ENCODE peak calls at places on chromosomes 12 and 14, in six cellular contexts. One of them, this sample, is unnamed.

GRCh38 chr12:34397591-34398365 is 375.5 kb downstream of the ALG10 start:
- DNase-seq in colonic mucosa: peak
- DNase-seq in heart right ventricle: peak
- DNase-seq in PC-3: no peak
- DNase-seq in lower lobe of right lung: peak
- DNase-seq in endodermal cell: peak
- DNase-seq in this sample: no peak

GRCh38 chr12:39476121-39476520 is 33.2 kb upstream of the KIF21A start:
- DNase-seq in colonic mucosa: no peak
- DNase-seq in heart right ventricle: no peak
- DNase-seq in PC-3: no peak
- DNase-seq in lower lobe of right lung: no peak
- DNase-seq in endodermal cell: no peak
- DNase-seq in this sample: no peak

GRCh38 chr12:26275313-26276257 is 80.2 kb downstream of the SSPN start:
- DNase-seq in colonic mucosa: no peak
- DNase-seq in heart right ventricle: no peak
- DNase-seq in PC-3: peak
- DNase-seq in lower lobe of right lung: no peak
- DNase-seq in endodermal cell: no peak
- DNase-seq in this sample: no peak

GRCh38 chr12:76226397-76226796 is 121.8 kb downstream of the BBS10 start:
- DNase-seq in colonic mucosa: no peak
- DNase-seq in heart right ventricle: no peak
- DNase-seq in PC-3: peak
- DNase-seq in lower lobe of right lung: no peak
- DNase-seq in endodermal cell: no peak
- DNase-seq in this sample: no peak

GRCh38 chr12:97968641-97969171 is 506.1 kb downstream of the RMST start:
- DNase-seq in colonic mucosa: no peak
- DNase-seq in heart right ventricle: no peak
- DNase-seq in PC-3: no peak
- DNase-seq in lower lobe of right lung: no peak
- DNase-seq in endodermal cell: no peak
- DNase-seq in this sample: no peak

GRCh38 chr12:88251798-88252197 is 109.7 kb downstream of the TMTC3 start:
- DNase-seq in colonic mucosa: no peak
- DNase-seq in heart right ventricle: no peak
- DNase-seq in PC-3: no peak
- DNase-seq in lower lobe of right lung: no peak
- DNase-seq in endodermal cell: no peak
- DNase-seq in this sample: no peak

GRCh38 chr12:117180790-117181467 is 9.3 kb downstream of the FBXO21 start:
- DNase-seq in colonic mucosa: no peak
- DNase-seq in heart right ventricle: no peak
- DNase-seq in PC-3: no peak
- DNase-seq in lower lobe of right lung: no peak
- DNase-seq in endodermal cell: no peak
- DNase-seq in this sample: no peak

GRCh38 chr12:16350682-16351081 is 3.2 kb downstream of the MGST1 start:
- DNase-seq in colonic mucosa: no peak
- DNase-seq in heart right ventricle: no peak
- DNase-seq in PC-3: peak
- DNase-seq in lower lobe of right lung: peak
- DNase-seq in endodermal cell: no peak
- DNase-seq in this sample: no peak

GRCh38 chr14:104519721-104520120 is 59.8 kb upstream of the C14orf180 start:
- DNase-seq in colonic mucosa: no peak
- DNase-seq in heart right ventricle: no peak
- DNase-seq in PC-3: no peak
- DNase-seq in lower lobe of right lung: no peak
- DNase-seq in endodermal cell: peak
- DNase-seq in this sample: no peak

GRCh38 chr12:55172686-55173085 is 46.5 kb downstream of the OR9K2 start:
- DNase-seq in colonic mucosa: no peak
- DNase-seq in heart right ventricle: no peak
- DNase-seq in PC-3: no peak
- DNase-seq in lower lobe of right lung: no peak
- DNase-seq in endodermal cell: no peak
- DNase-seq in this sample: no peak

GRCh38 chr12:132123970-132124765 is 20.0 kb downstream of the DDX51 start:
- DNase-seq in colonic mucosa: no peak
- DNase-seq in heart right ventricle: no peak
- DNase-seq in PC-3: no peak
- DNase-seq in lower lobe of right lung: no peak
- DNase-seq in endodermal cell: no peak
- DNase-seq in this sample: no peak

GRCh38 chr12:120490833-120491512 is 4.9 kb upstream of the DYNLL1 start:
- DNase-seq in colonic mucosa: no peak
- DNase-seq in heart right ventricle: no peak
- DNase-seq in PC-3: no peak
- DNase-seq in lower lobe of right lung: no peak
- DNase-seq in endodermal cell: no peak
- DNase-seq in this sample: no peak

GRCh38 chr14:47626151-47627035 is 49.0 kb downstream of the MDGA2 start:
- DNase-seq in colonic mucosa: no peak
- DNase-seq in heart right ventricle: no peak
- DNase-seq in PC-3: no peak
- DNase-seq in lower lobe of right lung: no peak
- DNase-seq in endodermal cell: no peak
- DNase-seq in this sample: no peak

GRCh38 chr12:4133636-4134433 is 139.7 kb upstream of the CCND2 start:
- DNase-seq in colonic mucosa: no peak
- DNase-seq in heart right ventricle: peak
- DNase-seq in PC-3: no peak
- DNase-seq in lower lobe of right lung: no peak
- DNase-seq in endodermal cell: peak
- DNase-seq in this sample: no peak

GRCh38 chr14:57009585-57010515 is 199.6 kb upstream of the OTX2 start:
- DNase-seq in colonic mucosa: no peak
- DNase-seq in heart right ventricle: no peak
- DNase-seq in PC-3: no peak
- DNase-seq in lower lobe of right lung: no peak
- DNase-seq in endodermal cell: no peak
- DNase-seq in this sample: no peak

GRCh38 chr12:6266431-6267006 is 44.0 kb upstream of the PLEKHG6 start:
- DNase-seq in colonic mucosa: no peak
- DNase-seq in heart right ventricle: no peak
- DNase-seq in PC-3: no peak
- DNase-seq in lower lobe of right lung: peak
- DNase-seq in endodermal cell: no peak
- DNase-seq in this sample: no peak

GRCh38 chr12:12158858-12159257 is 88.1 kb downstream of the BCL2L14 start:
- DNase-seq in colonic mucosa: no peak
- DNase-seq in heart right ventricle: peak
- DNase-seq in PC-3: no peak
- DNase-seq in lower lobe of right lung: no peak
- DNase-seq in endodermal cell: peak
- DNase-seq in this sample: no peak

GRCh38 chr14:24392327-24393098 is 6.3 kb upstream of the NYNRIN start:
- DNase-seq in colonic mucosa: peak
- DNase-seq in heart right ventricle: no peak
- DNase-seq in PC-3: peak
- DNase-seq in lower lobe of right lung: no peak
- DNase-seq in endodermal cell: no peak
- DNase-seq in this sample: no peak

GRCh38 chr12:3491938-3492867 is 1.2 kb downstream of the PRMT8 start:
- DNase-seq in colonic mucosa: no peak
- DNase-seq in heart right ventricle: peak
- DNase-seq in PC-3: peak
- DNase-seq in lower lobe of right lung: peak
- DNase-seq in endodermal cell: peak
- DNase-seq in this sample: peak

GRCh38 chr14:80047761-80048160 is 163.5 kb downstream of the DIO2 start:
- DNase-seq in colonic mucosa: no peak
- DNase-seq in heart right ventricle: no peak
- DNase-seq in PC-3: no peak
- DNase-seq in lower lobe of right lung: no peak
- DNase-seq in endodermal cell: no peak
- DNase-seq in this sample: no peak

GRCh38 chr12:111758120-111758561 is 8.6 kb upstream of the ALDH2 start:
- DNase-seq in colonic mucosa: no peak
- DNase-seq in heart right ventricle: peak
- DNase-seq in PC-3: no peak
- DNase-seq in lower lobe of right lung: peak
- DNase-seq in endodermal cell: peak
- DNase-seq in this sample: no peak

GRCh38 chr14:52949249-52949648 is 1.6 kb downstream of the FERMT2 start:
- DNase-seq in colonic mucosa: no peak
- DNase-seq in heart right ventricle: no peak
- DNase-seq in PC-3: no peak
- DNase-seq in lower lobe of right lung: no peak
- DNase-seq in endodermal cell: no peak
- DNase-seq in this sample: no peak
- H3K4me3 ChIP-seq in colonic mucosa: no peak
- H3K4me3 ChIP-seq in heart right ventricle: peak
- H3K4me3 ChIP-seq in PC-3: peak
- H3K4me3 ChIP-seq in lower lobe of right lung: peak
- H3K4me3 ChIP-seq in endodermal cell: peak
- H3K4me3 ChIP-seq in this sample: no peak

GRCh38 chr12:51871126-51871525 is 16.8 kb upstream of the ANKRD33 start:
- DNase-seq in colonic mucosa: no peak
- DNase-seq in heart right ventricle: no peak
- DNase-seq in PC-3: no peak
- DNase-seq in lower lobe of right lung: peak
- DNase-seq in endodermal cell: no peak
- DNase-seq in this sample: no peak

GRCh38 chr12:51868821-51869489 is 18.9 kb upstream of the ANKRD33 start:
- DNase-seq in colonic mucosa: no peak
- DNase-seq in heart right ventricle: no peak
- DNase-seq in PC-3: no peak
- DNase-seq in lower lobe of right lung: no peak
- DNase-seq in endodermal cell: peak
- DNase-seq in this sample: no peak

GRCh38 chr12:51867796-51868428 is 19.4 kb upstream of the FIGNL2 start:
- DNase-seq in colonic mucosa: no peak
- DNase-seq in heart right ventricle: no peak
- DNase-seq in PC-3: no peak
- DNase-seq in lower lobe of right lung: peak
- DNase-seq in endodermal cell: no peak
- DNase-seq in this sample: no peak

GRCh38 chr12:51869490-51869865 is 18.4 kb upstream of the ANKRD33 start:
- DNase-seq in colonic mucosa: no peak
- DNase-seq in heart right ventricle: no peak
- DNase-seq in PC-3: no peak
- DNase-seq in lower lobe of right lung: no peak
- DNase-seq in endodermal cell: no peak
- DNase-seq in this sample: no peak

GRCh38 chr12:51869931-51870330 is 18.0 kb upstream of the ANKRD33 start:
- DNase-seq in colonic mucosa: no peak
- DNase-seq in heart right ventricle: no peak
- DNase-seq in PC-3: no peak
- DNase-seq in lower lobe of right lung: no peak
- DNase-seq in endodermal cell: no peak
- DNase-seq in this sample: no peak
- H3K4me3 ChIP-seq in colonic mucosa: no peak
- H3K4me3 ChIP-seq in heart right ventricle: no peak
- H3K4me3 ChIP-seq in PC-3: no peak
- H3K4me3 ChIP-seq in lower lobe of right lung: no peak
- H3K4me3 ChIP-seq in endodermal cell: no peak
- H3K4me3 ChIP-seq in this sample: no peak

GRCh38 chr12:20105938-20106337 is 262.4 kb upstream of the PDE3A start:
- DNase-seq in colonic mucosa: no peak
- DNase-seq in heart right ventricle: no peak
- DNase-seq in PC-3: no peak
- DNase-seq in lower lobe of right lung: no peak
- DNase-seq in endodermal cell: no peak
- DNase-seq in this sample: no peak
- H3K4me3 ChIP-seq in colonic mucosa: no peak
- H3K4me3 ChIP-seq in heart right ventricle: no peak
- H3K4me3 ChIP-seq in PC-3: no peak
- H3K4me3 ChIP-seq in lower lobe of right lung: no peak
- H3K4me3 ChIP-seq in endodermal cell: no peak
- H3K4me3 ChIP-seq in this sample: no peak

DNA sequence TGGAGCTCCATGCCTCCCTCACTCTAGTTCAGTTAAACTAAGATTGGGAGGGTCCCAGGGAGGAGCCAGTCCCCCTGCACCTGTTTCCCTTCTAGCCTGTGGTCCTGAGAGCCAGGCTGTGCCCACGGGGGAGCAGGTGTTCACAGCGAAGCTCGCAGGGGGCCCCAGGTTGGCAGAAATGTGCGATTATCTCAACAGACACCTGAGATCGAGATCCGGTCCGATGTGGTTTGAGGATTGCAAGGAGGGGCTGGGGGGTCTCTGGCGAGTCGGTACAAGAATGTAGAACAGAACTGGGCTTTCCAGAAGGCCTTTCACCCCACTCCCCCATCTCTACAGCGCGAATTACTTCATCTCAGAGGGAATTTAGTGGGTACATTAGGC is 1539.8 kb upstream of the TMEM132C start:
- DNase-seq in colonic mucosa: no peak
- DNase-seq in heart right ventricle: no peak
- DNase-seq in PC-3: no peak
- DNase-seq in lower lobe of right lung: no peak
- DNase-seq in endodermal cell: peak
- DNase-seq in this sample: no peak
- H3K4me3 ChIP-seq in colonic mucosa: no peak
- H3K4me3 ChIP-seq in heart right ventricle: no peak
- H3K4me3 ChIP-seq in PC-3: no peak
- H3K4me3 ChIP-seq in lower lobe of right lung: no peak
- H3K4me3 ChIP-seq in endodermal cell: no peak
- H3K4me3 ChIP-seq in this sample: no peak

DNA sequence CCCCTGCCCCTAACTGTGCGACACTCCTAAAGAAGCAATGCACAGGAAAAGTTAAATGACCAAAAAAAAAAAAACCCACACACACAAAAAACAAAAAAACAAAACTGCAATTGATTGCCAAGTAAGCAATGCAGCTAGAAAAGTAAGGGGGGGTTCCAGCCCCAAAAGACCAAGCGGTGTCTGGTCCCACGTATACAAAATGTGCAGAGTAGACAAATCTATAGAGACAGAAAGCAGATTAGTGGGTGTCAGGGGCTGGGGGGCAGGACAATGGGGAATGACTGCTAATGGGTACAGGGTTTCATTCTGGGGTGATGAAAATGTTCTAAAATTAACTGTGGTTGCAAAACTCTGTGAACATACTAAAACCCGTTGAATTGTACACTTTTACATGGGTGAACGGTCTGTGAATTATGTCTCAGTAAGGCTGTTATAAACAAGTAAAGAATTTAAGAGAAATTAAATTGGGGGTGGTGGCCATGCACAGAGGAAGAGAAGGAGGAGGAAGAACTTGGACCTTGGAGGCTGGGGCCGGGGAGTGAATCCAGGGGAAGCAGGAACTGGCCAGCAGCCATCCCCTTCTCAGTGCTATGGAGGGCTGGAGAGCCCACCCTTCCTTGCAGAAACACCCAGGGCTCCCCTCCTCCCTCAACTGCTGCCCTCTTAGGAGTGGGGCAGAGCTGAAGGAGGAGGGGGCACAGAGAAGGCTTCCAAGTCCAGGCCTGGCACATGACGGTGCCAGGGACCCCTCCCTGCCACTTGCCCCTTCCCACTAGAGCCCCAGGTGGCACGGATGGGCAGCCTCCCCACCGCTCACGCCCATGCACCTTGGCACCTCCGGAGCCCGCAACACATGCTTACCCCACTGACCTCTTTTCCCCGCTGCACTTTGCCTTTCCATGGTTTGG is 45.4 kb downstream of the KDM2B start:
- DNase-seq in colonic mucosa: peak
- DNase-seq in heart right ventricle: peak
- DNase-seq in PC-3: no peak
- DNase-seq in lower lobe of right lung: peak
- DNase-seq in endodermal cell: no peak
- DNase-seq in this sample: no peak
- H3K4me3 ChIP-seq in colonic mucosa: peak
- H3K4me3 ChIP-seq in heart right ventricle: peak
- H3K4me3 ChIP-seq in PC-3: no peak
- H3K4me3 ChIP-seq in lower lobe of right lung: peak
- H3K4me3 ChIP-seq in endodermal cell: no peak
- H3K4me3 ChIP-seq in this sample: no peak

This sample was measured in Jurkat, Clone E6-1.